ENCODE peak calls at places on chromosomes 11 and 22, in nine cellular contexts. Y, A, C, I, B, J, N, X and G are unnamed samples.

GRCh38 chr11:27349919-27350318 is 13.1 kb downstream of the CCDC34 start:
- DNase-seq in Y (no peak), A (no peak), C (no peak), I (no peak), B (no peak), J (no peak), N (no peak), X (no peak), G (no peak)

GRCh38 chr11:69060806-69061712 is 12.3 kb downstream of the TPCN2 start:
- DNase-seq in Y (no peak), A (no peak), C (no peak), I (no peak), B (no peak), J (no peak), N (no peak), X (no peak), G (no peak)

GRCh38 chr22:44023404-44024287 is 456 bp upstream of the PARVB start:
- DNase-seq in Y (no peak), A (peak; percentile 54), C (no peak), I (peak; percentile 51), B (no peak), J (no peak), N (no peak), X (peak; percentile 36), G (peak; percentile 50)

GRCh38 chr11:106621479-106621878 is 396.8 kb downstream of the GUCY1A2 start:
- DNase-seq in Y (no peak), A (no peak), C (no peak), I (no peak), B (no peak), J (no peak), N (no peak), X (no peak), G (no peak)

GRCh38 chr11:130705670-130706421 is 210.4 kb downstream of the SNX19 start:
- DNase-seq in Y (peak; percentile 60), A (no peak), C (no peak), I (no peak), B (no peak), J (no peak), N (no peak), X (peak; percentile 30), G (no peak)

GRCh38 chr11:120326228-120326627 is 1.1 kb downstream of the TLCD5 start:
- DNase-seq in Y (no peak), A (no peak), C (no peak), I (no peak), B (no peak), J (no peak), N (no peak), X (no peak), G (no peak)

GRCh38 chr11:87878373-87878779 is 296.9 kb downstream of the RAB38 start:
- DNase-seq in Y (no peak), A (no peak), C (peak; percentile 21), I (peak; percentile 43), B (no peak), J (no peak), N (no peak), X (no peak), G (no peak)

GRCh38 chr22:36773935-36774334 is 2.0 kb downstream of the IFT27 start:
- DNase-seq in Y (no peak), A (no peak), C (no peak), I (peak; percentile 23), B (no peak), J (no peak), N (no peak), X (no peak), G (no peak)

GRCh38 chr11:36162909-36163434 is 126.3 kb downstream of the COMMD9 start:
- DNase-seq in Y (no peak), A (no peak), C (no peak), I (peak; percentile 61), B (no peak), J (no peak), N (no peak), X (no peak), G (no peak)

GRCh38 chr11:102410382-102410784 is 42.2 kb downstream of the TMEM123 start:
- DNase-seq in Y (no peak), A (no peak), C (no peak), I (no peak), B (no peak), J (no peak), N (no peak), X (no peak), G (no peak)

GRCh38 chr11:121634889-121635288 is 182.1 kb upstream of the SORL1-AS1 start:
- DNase-seq in Y (no peak), A (no peak), C (no peak), I (no peak), B (no peak), J (no peak), N (no peak), X (no peak), G (no peak)

GRCh38 chr11:62394825-62395538 is 23.9 kb upstream of the SCGB1A1 start:
- DNase-seq in Y (no peak), A (peak; percentile 57), C (peak; percentile 61), I (peak; percentile 86), B (peak; percentile 80), J (peak; percentile 94), N (peak; percentile 82), X (peak; percentile 61), G (peak; percentile 70)

GRCh38 chr11:64206457-64207246 is at the start of gene FERMT3:
- DNase-seq in Y (no peak), A (peak; percentile 83), C (no peak), I (no peak), B (no peak), J (no peak), N (no peak), X (peak; percentile 89), G (peak; percentile 90)

GRCh38 chr11:30917859-30918478 is 331.8 kb upstream of the MPPED2 start:
- DNase-seq in Y (no peak), A (no peak), C (peak; percentile 27), I (peak; percentile 60), B (no peak), J (no peak), N (peak; percentile 12), X (no peak), G (no peak)

GRCh38 chr11:62775646-62776045 is 4.5 kb downstream of the TAF6L start:
- DNase-seq in Y (no peak), A (no peak), C (no peak), I (no peak), B (no peak), J (no peak), N (no peak), X (no peak), G (no peak)

DNA sequence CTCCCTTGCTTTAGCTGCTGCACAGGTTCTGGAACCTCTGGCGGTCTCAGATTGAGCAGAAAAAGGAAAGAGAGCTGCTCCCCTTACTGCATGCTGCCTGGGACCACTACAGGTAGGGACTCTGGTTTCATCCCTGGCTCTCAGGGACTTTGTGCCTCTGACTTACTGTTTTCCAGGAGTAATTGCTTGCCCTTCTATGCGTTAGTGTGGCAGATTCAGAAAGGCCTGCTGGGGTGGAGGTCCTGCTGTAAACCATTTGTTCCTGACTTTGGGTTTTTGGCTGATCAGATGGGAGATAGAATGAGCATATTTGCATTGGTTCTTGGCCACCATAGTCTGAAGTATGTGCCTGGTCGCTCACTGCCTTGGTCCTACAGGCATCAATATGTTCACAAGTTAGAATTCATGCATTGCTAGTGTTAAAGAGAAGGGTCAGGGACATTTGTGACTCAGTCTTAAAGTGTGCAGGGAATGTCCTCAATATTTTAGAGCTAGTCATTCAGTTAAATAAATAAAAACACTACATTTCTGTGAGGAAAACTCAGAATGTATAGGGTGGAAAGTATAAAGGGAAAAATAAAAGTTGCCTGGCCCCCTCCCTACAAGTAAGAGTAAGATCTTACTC is 78.0 kb downstream of the PISD start:
- DNase-seq in Y (no peak), A (no peak), C (no peak), I (peak; percentile 45), B (no peak), J (no peak), N (no peak), X (no peak), G (no peak)
- H3K27ac ChIP-seq in Y (no peak overlapping the region), A (no peak overlapping the region), C (no peak overlapping the region), I (peak overlapping the region; percentile 69), B (peak overlapping the region; percentile 20), J (no peak overlapping the region), N (no peak overlapping the region), X (no peak overlapping the region), G (no peak overlapping the region)

DNA sequence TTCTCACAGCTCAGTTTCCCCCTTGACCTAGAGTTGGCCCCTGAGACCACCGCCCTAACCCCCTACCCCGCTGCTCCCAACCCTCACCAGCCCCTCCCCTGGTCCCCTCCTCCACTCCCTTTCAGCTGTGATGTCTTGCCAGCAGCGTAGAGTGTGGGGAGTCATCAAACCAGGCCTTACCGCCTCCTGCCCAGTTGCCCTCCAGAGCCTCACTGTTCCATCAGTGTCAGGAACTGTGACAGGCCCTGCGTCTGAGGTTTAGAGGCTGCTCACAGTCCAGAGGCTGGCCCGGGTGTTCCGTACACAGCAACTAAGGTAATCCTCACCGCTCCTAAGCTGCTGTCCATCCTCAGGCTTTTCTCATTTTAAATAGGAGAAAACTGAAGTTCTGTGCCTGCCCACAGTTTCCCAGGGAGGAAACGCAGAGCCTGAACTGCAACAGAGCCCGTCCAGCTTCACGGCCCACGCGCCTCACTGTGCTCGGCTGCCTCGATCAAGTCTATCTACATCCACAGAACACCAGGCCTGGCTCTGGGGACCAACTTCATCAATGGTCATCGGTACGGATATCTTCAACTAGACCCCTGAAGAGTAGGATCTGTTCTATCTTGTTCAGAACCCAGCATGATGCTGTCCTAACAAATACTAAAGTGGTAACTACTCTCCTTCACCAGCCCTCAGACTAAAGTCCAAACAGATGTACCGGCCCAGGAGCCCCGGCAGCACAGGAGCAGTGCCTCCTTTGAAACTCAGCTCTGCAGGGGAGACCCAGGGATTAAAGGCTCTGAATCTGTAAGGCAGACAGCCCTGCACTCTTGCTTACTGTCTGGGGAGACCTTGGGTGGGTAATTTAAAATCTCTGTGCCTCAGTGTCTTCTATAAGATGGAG is 10.3 kb downstream of the VPS37C start:
- DNase-seq in Y (no peak), A (no peak), C (no peak), I (no peak), B (no peak), J (peak; percentile 29), N (no peak), X (no peak), G (no peak)
- TF ChIP-seq POLR2A in Y (no peak), A (no peak), C (no peak), I (no peak), B (no peak), J (no peak), N (no peak), X (no peak), G (no peak)

GRCh38 chr11:981764-982163 is 54.8 kb downstream of the MUC6 start:
- DNase-seq in Y (no peak), A (no peak), C (no peak), I (no peak), B (no peak), J (no peak), N (no peak), X (no peak), G (no peak)
- TF ChIP-seq POLR2AphosphoS5 in Y (no peak), A (no peak), C (no peak), I (no peak), B (no peak), J (no peak), N (no peak), X (no peak), G (no peak)

DNA sequence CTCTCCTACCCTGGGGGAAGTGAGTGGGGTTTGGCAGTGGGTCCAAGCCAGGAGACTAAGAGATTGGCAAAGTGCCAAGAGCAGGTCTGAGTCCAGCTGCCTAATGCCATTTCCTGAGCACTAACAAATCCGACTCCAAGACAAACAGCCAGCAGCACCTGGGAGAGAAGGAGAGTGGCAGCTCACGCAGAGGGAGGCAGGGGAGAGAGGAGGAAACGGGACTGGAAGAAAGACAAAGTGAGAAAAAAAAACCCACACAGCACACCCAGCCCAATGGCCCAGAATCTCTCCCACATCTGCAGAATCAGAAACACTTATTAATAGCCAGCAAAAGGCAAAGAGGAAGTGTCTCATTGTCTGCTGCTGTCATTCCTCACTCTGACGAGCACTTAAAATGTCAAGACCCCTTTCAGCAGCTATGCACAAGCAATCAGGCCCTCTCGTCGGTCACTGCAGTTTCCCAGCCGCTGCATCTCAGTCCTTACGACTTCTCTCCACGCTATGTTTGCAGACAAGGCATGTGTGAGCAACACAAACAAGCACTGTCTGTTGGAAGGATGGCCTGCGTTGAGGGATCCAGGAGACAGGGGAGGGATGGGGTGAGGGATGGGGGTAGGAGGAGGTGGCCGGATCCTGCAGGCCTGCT is 558.4 kb upstream of the CADM1 start:
- DNase-seq in Y (no peak), A (no peak), C (no peak), I (no peak), B (peak; percentile 18), J (no peak), N (no peak), X (no peak), G (no peak)
- H3K27ac ChIP-seq in Y (no peak overlapping the region), A (no peak overlapping the region), C (no peak overlapping the region), I (no peak overlapping the region), B (no peak overlapping the region), J (no peak overlapping the region), N (no peak overlapping the region), X (no peak overlapping the region), G (no peak overlapping the region)